ENCODE peak calls at places on chromosomes 3 and 15, in four cellular contexts. S is K562, O is H1, T is HepG2. K is an unnamed sample.

GRCh38 chr3:68089572-68089991 is 435.2 kb upstream of the SUCLG2 start:
- DNase-seq in O (no peak), S (no peak), T (no peak), K (no peak)

GRCh38 chr15:70762469-70763119 is 764 bp downstream of the UACA start:
- DNase-seq in S (no peak), O (peak), T (no peak), K (peak)

GRCh38 chr3:42148982-42149432 is 57.9 kb downstream of the TRAK1 start:
- DNase-seq in T (no peak), S (peak), O (peak), K (no peak)

GRCh38 chr15:42024303-42024702 is 3.5 kb upstream of the PLA2G4E start:
- DNase-seq in T (no peak), S (no peak), O (no peak), K (no peak)

GRCh38 chr3:61663728-61664492 is 102.5 kb downstream of the PTPRG start:
- DNase-seq in S (no peak), T (no peak), O (peak), K (peak)

GRCh38 chr3:187165144-187165543 is 25.8 kb upstream of the RPL39L start:
- DNase-seq in S (peak), O (no peak), T (peak), K (peak)

GRCh38 chr3:63921741-63922482 is 9.7 kb upstream of the SCAANT1 start:
- DNase-seq in S (no peak), T (no peak), O (no peak), K (no peak)

GRCh38 chr15:92468987-92469386 is 75.3 kb downstream of the ST8SIA2 start:
- DNase-seq in S (no peak), T (no peak), O (no peak), K (no peak)

GRCh38 chr15:88748081-88748480 is 55.2 kb upstream of the ACAN start:
- DNase-seq in S (no peak), T (no peak), O (no peak), K (no peak)

GRCh38 chr15:46088486-46089437 is 453.9 kb downstream of the SQOR start:
- DNase-seq in S (no peak), O (no peak), T (no peak), K (no peak)

GRCh38 chr15:47801522-47801921 is 84.2 kb downstream of the SEMA6D start:
- DNase-seq in T (no peak), O (no peak), S (no peak), K (no peak)

GRCh38 chr3:188306435-188306980 is 152.6 kb downstream of the LPP start:
- DNase-seq in O (no peak), T (no peak), S (no peak), K (no peak)

GRCh38 chr15:77544162-77544561 is 88.5 kb downstream of the LINGO1 start:
- DNase-seq in O (no peak), S (no peak), T (no peak), K (no peak)

GRCh38 chr3:156412600-156412999 is 142.3 kb downstream of the SSR3 start:
- DNase-seq in S (no peak), T (no peak), O (no peak), K (no peak)

GRCh38 chr15:47294765-47295259 is 422.5 kb upstream of the SEMA6D start:
- DNase-seq in O (no peak), S (no peak), T (no peak), K (no peak)

GRCh38 chr3:165855581-165855980 is 18.4 kb upstream of the BCHE start:
- DNase-seq in S (no peak), T (no peak), O (no peak), K (no peak)

GRCh38 chr3:52218454-52218853 is 7.0 kb downstream of the TLR9 start:
- DNase-seq in S (peak), O (no peak), T (no peak), K (no peak)

GRCh38 chr15:65957451-65957850 is 88.2 kb downstream of the RAB11A start:
- DNase-seq in S (no peak), T (no peak), O (no peak), K (no peak)

GRCh38 chr3:195255571-195256501 is 15.1 kb downstream of the XXYLT1 start:
- DNase-seq in T (no peak), O (peak), S (no peak), K (no peak)

GRCh38 chr3:50572158-50572557 is 2.8 kb downstream of the HEMK1 start:
- DNase-seq in O (peak), S (peak), T (peak), K (peak)

GRCh38 chr3:2870714-2871353 is 239.3 kb downstream of the IL5RA start:
- DNase-seq in T (no peak), O (no peak), S (no peak), K (no peak)

GRCh38 chr3:113485161-113485609 is 29.8 kb downstream of the SPICE1 start:
- DNase-seq in O (no peak), S (no peak), T (peak), K (no peak)

GRCh38 chr3:196995646-196996355 is 27.2 kb upstream of the PIGZ start:
- DNase-seq in S (no peak), T (no peak), O (no peak), K (no peak)

GRCh38 chr15:99454941-99455795 is 110.6 kb upstream of the MEF2A start:
- DNase-seq in S (no peak), O (no peak), T (peak), K (peak)

GRCh38 chr3:45659661-45660566 is 29.3 kb upstream of the SACM1L start:
- DNase-seq in S (peak), O (peak), T (peak), K (peak)

GRCh38 chr3:18649666-18650363 is 224.7 kb upstream of the SATB1 start:
- DNase-seq in O (no peak), T (no peak), S (no peak), K (no peak)

GRCh38 chr3:23959147-23959900 is 14.2 kb downstream of the NR1D2 start:
- DNase-seq in O (no peak), T (peak), S (no peak), K (peak)

GRCh38 chr3:171566803-171567422 is 106.7 kb upstream of the TNIK start:
- DNase-seq in T (peak), S (peak), O (no peak), K (peak)

GRCh38 chr3:187292631-187293513 is 1.3 kb upstream of the MASP1 start:
- DNase-seq in S (no peak), T (no peak), O (no peak), K (no peak)

GRCh38 chr3:30455840-30456239 is 150.6 kb upstream of the TGFBR2 start:
- DNase-seq in T (no peak), S (no peak), O (no peak), K (no peak)
- TF ChIP-seq RNF2 in T (no peak), S (no peak), O (no peak), K (no peak)

GRCh38 chr3:194138098-194138474 is 2.1 kb downstream of the HES1 start:
- DNase-seq in O (no peak), S (no peak), T (no peak), K (no peak)

GRCh38 chr3:194135516-194135805 is 487 bp upstream of the HES1 start:
- DNase-seq in S (no peak), T (no peak), O (no peak), K (no peak)

GRCh38 chr3:194137314-194138097 is 1.6 kb downstream of the HES1 start:
- DNase-seq in T (peak), S (peak), O (peak), K (peak)

GRCh38 chr3:194135806-194136518 is at the start of gene HES1:
- DNase-seq in O (peak), S (peak), T (peak), K (peak)

DNA sequence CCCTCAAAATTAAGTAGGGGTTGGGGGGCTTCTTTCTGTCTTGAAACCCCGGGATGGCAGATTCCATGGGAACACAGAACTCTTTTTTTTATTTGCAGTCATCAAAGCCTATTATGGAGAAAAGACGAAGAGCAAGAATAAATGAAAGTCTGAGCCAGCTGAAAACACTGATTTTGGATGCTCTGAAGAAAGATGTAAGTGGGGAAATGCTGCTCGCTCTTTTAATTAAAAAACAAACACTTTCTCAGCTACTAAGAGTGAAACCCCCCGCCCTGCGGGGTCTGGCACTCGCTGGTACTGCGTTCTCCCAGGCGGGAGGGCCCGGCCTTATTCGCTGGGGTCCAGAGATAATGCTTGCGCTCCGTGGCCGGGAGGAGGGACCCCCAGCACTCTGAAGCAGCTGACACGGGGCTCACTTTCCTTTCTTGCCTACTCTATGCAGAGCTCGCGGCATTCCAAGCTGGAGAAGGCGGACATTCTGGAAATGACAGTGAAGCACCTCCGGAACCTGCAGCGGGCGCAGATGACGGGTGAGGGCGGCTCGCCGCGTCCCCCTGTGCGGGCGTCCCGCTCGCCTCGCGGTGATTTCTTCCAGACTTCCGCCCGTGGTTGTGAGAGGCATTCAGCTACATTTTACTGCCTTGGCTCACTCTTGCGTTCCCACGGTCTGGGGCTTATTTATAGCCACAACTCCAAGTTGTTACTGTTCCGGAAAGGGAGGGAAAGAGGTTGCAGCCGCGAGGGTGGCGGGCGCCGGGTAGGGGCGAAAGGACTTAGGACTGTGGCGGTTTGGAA is 768 bp downstream of the HES1 start:
- DNase-seq in S (no peak), T (peak), O (peak), K (no peak)
- TF ChIP-seq RNF2 in S (no peak), T (no peak), O (no peak), K (no peak)

GRCh38 chr3:151971194-151971771 is 97.8 kb downstream of the SUCNR1 start:
- DNase-seq in S (no peak), T (no peak), O (no peak), K (no peak)

GRCh38 chr3:151974067-151974466 is 100.6 kb downstream of the SUCNR1 start:
- DNase-seq in S (no peak), T (no peak), O (no peak), K (no peak)

GRCh38 chr3:151976211-151977050 is 103.0 kb downstream of the SUCNR1 start:
- DNase-seq in S (no peak), O (no peak), T (peak), K (peak)

GRCh38 chr3:151969026-151969658 is 95.7 kb downstream of the SUCNR1 start:
- DNase-seq in T (no peak), S (no peak), O (no peak), K (no peak)

DNA sequence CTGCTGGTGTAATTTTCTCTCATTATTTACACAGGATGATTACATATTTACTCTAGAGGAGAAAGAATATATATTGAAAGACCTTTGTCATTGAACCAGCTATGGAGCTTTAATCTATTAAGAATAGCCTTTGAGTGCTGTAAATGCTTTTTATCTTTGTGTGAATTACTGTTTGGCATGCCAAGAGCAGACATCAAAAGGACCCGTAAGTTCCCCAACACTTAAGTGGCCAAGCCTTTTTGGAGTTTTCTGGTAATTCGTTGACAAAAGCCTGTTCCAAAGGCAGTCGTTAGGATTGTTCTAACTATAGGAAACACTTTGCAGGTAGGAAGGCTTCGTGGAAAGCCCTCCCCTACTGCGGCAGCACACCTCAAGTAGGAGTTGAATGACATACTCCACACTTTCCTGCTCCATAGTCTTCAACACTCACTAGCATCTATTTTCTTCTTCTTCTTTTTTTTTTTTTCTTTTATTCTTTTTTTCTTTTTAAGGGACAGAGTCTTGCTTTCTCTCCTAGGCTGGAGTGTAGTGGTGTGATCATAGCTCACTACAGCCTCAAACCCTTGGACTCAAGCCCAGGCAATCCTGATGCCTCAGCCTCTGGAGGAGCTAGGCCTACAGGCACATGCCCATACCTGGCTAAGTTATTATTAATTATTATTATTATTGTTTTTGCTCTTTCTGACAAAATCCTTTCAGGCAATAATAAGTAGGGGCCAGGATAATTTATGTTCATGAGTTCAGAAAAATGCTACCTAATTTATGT is 98.6 kb downstream of the SUCNR1 start:
- DNase-seq in O (no peak), T (peak), S (no peak), K (peak)
- TF ChIP-seq RNF2 in O (no peak), T (no peak), S (no peak), K (no peak)

DNA sequence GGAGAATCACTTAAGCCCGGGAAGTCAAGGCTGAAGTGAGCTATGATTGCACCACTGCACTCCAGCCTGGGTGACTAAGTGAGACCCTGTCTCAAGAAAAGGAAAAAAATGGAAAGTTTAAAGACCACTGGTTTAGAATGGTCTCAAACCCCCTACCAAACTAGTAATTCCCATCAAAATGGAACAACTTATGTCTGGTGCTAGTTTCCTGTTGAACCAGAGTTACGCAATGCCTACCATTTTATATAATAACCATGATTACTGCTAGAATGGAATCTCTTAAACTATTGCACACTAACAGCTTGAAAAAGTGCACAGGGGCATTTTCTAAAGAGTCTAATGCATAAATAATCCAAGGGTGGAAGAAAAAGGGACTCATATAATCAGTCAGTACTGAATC is 43.6 kb downstream of the DMXL2 start:
- DNase-seq in S (no peak), T (no peak), O (no peak), K (no peak)
- TF ChIP-seq RNF2 in S (no peak), T (no peak), O (no peak), K (no peak)

DNA sequence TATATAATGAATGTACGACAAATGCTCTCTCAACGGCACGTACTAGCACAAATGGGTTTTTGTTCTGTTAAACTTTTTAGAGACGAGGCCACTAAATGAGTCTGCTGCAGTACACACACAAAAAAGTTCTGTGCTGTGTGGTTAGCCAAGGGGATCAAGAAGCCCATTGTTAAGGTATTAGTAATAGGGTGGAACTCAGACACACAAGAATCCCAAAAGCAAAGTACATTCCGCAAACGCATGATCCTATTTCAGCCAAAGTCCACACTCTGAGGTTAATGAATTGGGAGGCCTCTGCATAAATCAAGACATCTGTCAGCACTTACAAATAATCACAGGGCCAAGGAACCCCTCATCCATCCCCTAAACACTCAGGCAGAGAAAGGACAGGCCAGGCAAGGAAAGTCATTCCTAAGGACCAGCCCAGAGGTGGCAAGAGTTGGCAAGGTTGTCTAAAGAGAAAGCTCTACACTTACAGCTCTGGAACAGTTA is 12.1 kb downstream of the OSBPL10 start:
- DNase-seq in T (peak), O (no peak), S (no peak), K (peak)
- TF ChIP-seq RNF2 in T (no peak), O (no peak), S (no peak), K (no peak)

GRCh38 chr3:140995881-140996280 is 54.2 kb downstream of the SLC25A36 start:
- DNase-seq in T (no peak), O (no peak), S (no peak), K (no peak)
- TF ChIP-seq RNF2 in T (no peak), O (no peak), S (no peak), K (no peak)

K was measured in A549.